ENCODE peak calls at places on chromosome 10, in six cellular contexts. J is fibroblast of pulmonary artery, U is neural progenitor cell, H is A549, Z is right lobe of liver, P is choroid plexus epithelial cell. I is an unnamed sample.

GRCh38 chr10:11689945-11690736 is 52.0 kb upstream of the ECHDC3 start:
- DNase-seq in J (no peak), U (no peak), H (no peak), Z (no peak), P (no peak), I (no peak)

GRCh38 chr10:123666318-123667291 is at the start of gene GPR26:
- DNase-seq in J (no peak), U (peak; percentile 80), H (no peak), Z (no peak), P (no peak), I (no peak)

GRCh38 chr10:34017281-34017680 is 682.8 kb upstream of the NRP1 start:
- DNase-seq in J (no peak), U (peak; percentile 45), H (no peak), Z (no peak), P (no peak), I (no peak)

GRCh38 chr10:133440633-133441285 is 13.0 kb upstream of the SCART1 start:
- DNase-seq in J (no peak), U (no peak), H (no peak), Z (no peak), P (no peak), I (no peak)

GRCh38 chr10:55550241-55550640 is 749.2 kb upstream of the PCDH15 start:
- DNase-seq in J (peak; percentile 21), U (no peak), H (no peak), Z (no peak), P (peak; percentile 0), I (peak; percentile 54)

GRCh38 chr10:114337510-114338462 is 66.5 kb downstream of the AFAP1L2 start:
- DNase-seq in J (no peak), U (peak; percentile 54), H (no peak), Z (no peak), P (no peak), I (peak; percentile 54)

GRCh38 chr10:78196964-78197363 is 163.3 kb downstream of the RPS24 start:
- DNase-seq in J (peak; percentile 55), U (no peak), H (peak; percentile 64), Z (no peak), P (peak; percentile 86), I (peak; percentile 20)

GRCh38 chr10:120396228-120396627 is 60.8 kb upstream of the PLPP4 start:
- DNase-seq in J (no peak), U (no peak), H (no peak), Z (no peak), P (no peak), I (no peak)

GRCh38 chr10:123081896-123082295 is 53.9 kb upstream of the HMX3 start:
- DNase-seq in J (no peak), U (no peak), H (no peak), Z (no peak), P (no peak), I (no peak)

GRCh38 chr10:91800192-91800591 is 2.0 kb downstream of the TNKS2 start:
- DNase-seq in J (no peak), U (no peak), H (no peak), Z (no peak), P (no peak), I (no peak)

GRCh38 chr10:93147281-93147680 is 73.6 kb downstream of the CYP26A1 start:
- DNase-seq in J (no peak), U (no peak), H (no peak), Z (no peak), P (no peak), I (no peak)

GRCh38 chr10:75772153-75772887 is 340.9 kb downstream of the LRMDA start:
- DNase-seq in J (no peak), U (no peak), H (no peak), Z (no peak), P (peak; percentile 53), I (peak; percentile 20)

GRCh38 chr10:8511026-8511425 is 456.5 kb downstream of the GATA3 start:
- DNase-seq in J (no peak), U (peak; percentile 18), H (no peak), Z (no peak), P (no peak), I (no peak)

GRCh38 chr10:97321032-97321806 is 2.1 kb downstream of the FRAT1 start:
- DNase-seq in J (no peak), U (peak; percentile 58), H (no peak), Z (peak; percentile 54), P (no peak), I (no peak)

GRCh38 chr10:119871881-119872609 is 598 bp downstream of the MCMBP start:
- DNase-seq in J (peak; percentile 73), U (peak; percentile 67), H (no peak), Z (peak; percentile 74), P (peak; percentile 48), I (no peak)

GRCh38 chr10:129467346-129468119 is 492 bp downstream of the MGMT start:
- DNase-seq in J (peak; percentile 24), U (no peak), H (no peak), Z (no peak), P (peak; percentile 35), I (no peak)

GRCh38 chr10:60089095-60089494 is 182.7 kb upstream of the CCDC6 start:
- DNase-seq in J (peak; percentile 27), U (no peak), H (peak; percentile 13), Z (no peak), P (no peak), I (peak; percentile 26)

GRCh38 chr10:129864601-129865126 is 99.4 kb downstream of the EBF3 start:
- DNase-seq in J (peak; percentile 29), U (no peak), H (no peak), Z (no peak), P (no peak), I (no peak)

GRCh38 chr10:71840177-71840711 is 10.8 kb downstream of the PSAP start:
- DNase-seq in J (peak; percentile 95), U (peak; percentile 98), H (peak; percentile 76), Z (no peak), P (peak; percentile 98), I (peak; percentile 94)

GRCh38 chr10:45438457-45439090 is 64.6 kb downstream of the ALOX5 start:
- DNase-seq in J (no peak), U (no peak), H (no peak), Z (no peak), P (no peak), I (no peak)

GRCh38 chr10:74244097-74244685 is 93.2 kb downstream of the ADK start:
- DNase-seq in J (peak; percentile 83), U (peak; percentile 46), H (no peak), Z (no peak), P (peak; percentile 81), I (peak; percentile 74)

GRCh38 chr10:15374156-15374555 is 3.1 kb upstream of the FAM171A1 start:
- DNase-seq in J (no peak), U (no peak), H (no peak), Z (no peak), P (no peak), I (no peak)

GRCh38 chr10:91198781-91199180 is 21.7 kb upstream of the PCGF5 start:
- DNase-seq in J (peak; percentile 87), U (no peak), H (no peak), Z (no peak), P (peak; percentile 95), I (peak; percentile 81)

GRCh38 chr10:105974803-105975456 is 1189.6 kb downstream of the SORCS1 start:
- DNase-seq in J (peak; percentile 43), U (peak; percentile 56), H (no peak), Z (peak; percentile 30), P (peak; percentile 31), I (peak; percentile 37)

GRCh38 chr10:116775488-116776400 is 33.4 kb upstream of the HSPA12A start:
- DNase-seq in J (no peak), U (no peak), H (no peak), Z (no peak), P (no peak), I (no peak)

GRCh38 chr10:116773306-116773705 is 30.9 kb upstream of the HSPA12A start:
- DNase-seq in J (no peak), U (no peak), H (no peak), Z (no peak), P (no peak), I (no peak)

GRCh38 chr10:116777006-116777405 is 34.6 kb upstream of the HSPA12A start:
- DNase-seq in J (no peak), U (no peak), H (no peak), Z (no peak), P (no peak), I (no peak)

GRCh38 chr10:116772901-116773300 is 30.5 kb upstream of the HSPA12A start:
- DNase-seq in J (no peak), U (no peak), H (no peak), Z (no peak), P (no peak), I (no peak)

DNA sequence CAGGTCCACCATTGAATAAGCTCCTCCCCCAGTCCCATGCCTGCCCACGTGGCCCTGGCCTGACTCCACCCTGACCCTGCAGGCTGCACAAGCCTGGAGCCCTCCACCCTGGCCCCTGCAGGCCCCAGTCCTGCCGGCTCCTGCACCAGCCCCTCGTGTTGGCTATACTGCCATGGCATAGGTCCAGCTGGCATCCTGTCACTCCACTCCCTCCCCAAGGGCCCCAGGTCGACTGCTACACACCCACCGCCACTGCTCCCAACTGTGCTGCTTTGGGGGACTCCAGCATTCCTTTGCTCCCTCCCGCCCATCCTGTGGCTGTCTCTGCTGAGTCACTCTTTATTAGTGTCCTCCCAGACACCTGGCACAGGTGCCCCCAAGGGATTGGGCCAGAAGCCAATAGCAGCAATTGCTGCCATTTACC is 32.4 kb upstream of the HSPA12A start:
- DNase-seq in J (no peak), U (no peak), H (no peak), Z (no peak), P (no peak), I (no peak)
- TF ChIP-seq CTCF in J (no peak), U (no peak), H (no peak), Z (no peak), P (no peak), I (no peak)

GRCh38 chr10:24240001-24240751 is 31.2 kb downstream of the KIAA1217 start:
- DNase-seq in J (peak; percentile 58), U (peak; percentile 59), H (no peak), Z (no peak), P (no peak), I (no peak)
- TF ChIP-seq CTCF in J (no peak), U (no peak), H (no peak), Z (no peak), P (no peak), I (no peak)

GRCh38 chr10:88565072-88565471 is 18.0 kb downstream of the RNLS start:
- DNase-seq in J (peak; percentile 72), U (no peak), H (peak; percentile 15), Z (no peak), P (peak; percentile 75), I (peak; percentile 56)
- TF ChIP-seq CTCF in J (peak; percentile 54), U (peak; percentile 41), H (peak; percentile 64), Z (peak; percentile 42), P (peak; percentile 50), I (peak; percentile 36)

DNA sequence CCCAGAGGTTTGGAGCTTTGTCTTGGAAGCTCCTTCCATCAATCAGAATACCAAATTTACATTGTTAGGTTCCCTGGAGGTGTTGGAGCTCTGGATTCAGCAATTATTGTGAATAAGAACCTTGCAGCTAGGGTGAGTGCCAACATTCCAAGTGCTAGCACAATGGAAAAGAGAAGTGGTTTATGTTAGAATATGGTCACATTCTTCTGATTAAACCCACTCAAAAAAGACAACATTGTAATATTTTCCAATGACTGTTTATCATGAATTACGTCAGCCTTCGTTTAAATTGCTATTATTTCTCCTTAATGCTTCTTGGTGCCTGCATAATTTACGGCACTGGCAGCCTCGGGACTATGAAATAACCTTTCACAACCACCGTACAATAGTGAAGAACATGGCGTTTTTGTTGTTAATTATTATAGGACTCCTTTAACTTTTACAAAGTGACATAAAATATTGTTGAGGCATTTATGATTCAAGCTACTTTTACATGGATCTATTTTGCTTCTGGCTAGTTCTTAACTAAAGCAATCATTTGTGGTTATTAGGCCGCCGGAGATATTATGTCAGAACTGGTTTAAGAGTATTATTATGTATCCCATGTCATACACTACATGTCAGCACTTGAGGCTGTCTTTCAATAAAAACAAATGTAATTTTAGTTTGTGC is 117.7 kb downstream of the ARID5B start:
- DNase-seq in J (peak; percentile 54), U (no peak), H (no peak), Z (no peak), P (no peak), I (peak; percentile 50)
- TF ChIP-seq CTCF in J (no peak), U (no peak), H (no peak), Z (no peak), P (no peak), I (no peak)